ENCODE peak calls at places on chromosomes 4 and X, in six cellular contexts. Y is ecto neural progenitor cell; E is kidney; X is RPMI7951; O is stimulated activated CD8-positive, alpha-beta memory T cell treated with anti-CD3 and anti-CD28 coated beads, Interleukin-7, amount 100 ng/mL, for 24 hours; L is activated effector memory CD4-positive, alpha-beta T cell treated with Interleukin-2 at 50 U/mL for 16 hours. J is an unnamed sample.

GRCh38 chr4:112374850-112375249 is 77.7 kb downstream of the ALPK1 start:
- DNase-seq in Y (no peak), E (no peak), X (no peak), O (no peak), L (no peak), J (no peak)

GRCh38 chr4:173765731-173766130 is 235.7 kb upstream of the HAND2 start:
- DNase-seq in Y (no peak), E (no peak), X (no peak), O (no peak), L (no peak), J (no peak)

GRCh38 chrX:104621781-104622180 is 55.8 kb downstream of the IL1RAPL2 start:
- DNase-seq in Y (no peak), E (no peak), X (no peak), O (no peak), L (no peak), J (no peak)

GRCh38 chr4:17103231-17103630 is 204.8 kb upstream of the LDB2 start:
- DNase-seq in Y (no peak), E (no peak), X (no peak), O (no peak), L (no peak), J (no peak)

GRCh38 chr4:88672987-88673386 is 24.6 kb downstream of the NAP1L5 start:
- DNase-seq in Y (no peak), E (no peak), X (peak), O (no peak), L (no peak), J (no peak)

GRCh38 chrX:104750146-104750699 is 184.2 kb downstream of the IL1RAPL2 start:
- DNase-seq in Y (no peak), E (no peak), X (peak), O (no peak), L (no peak), J (no peak)

GRCh38 chrX:46317158-46317557 is 228.1 kb downstream of the ZNF674 start:
- DNase-seq in Y (no peak), E (no peak), X (no peak), O (no peak), L (no peak), J (no peak)

GRCh38 chr4:57148177-57148576 is 38.0 kb upstream of the IGFBP7 start:
- DNase-seq in Y (no peak), E (no peak), X (peak), O (no peak), L (no peak), J (no peak)

GRCh38 chr4:119286377-119287002 is 35.4 kb downstream of the FABP2 start:
- DNase-seq in Y (no peak), E (no peak), X (peak), O (no peak), L (no peak), J (peak)

GRCh38 chr4:94329933-94330332 is 12.7 kb downstream of the HPGDS start:
- DNase-seq in Y (no peak), E (no peak), X (no peak), O (no peak), L (no peak), J (no peak)

GRCh38 chrX:124462931-124463330 is 116.6 kb downstream of the SH2D1A start:
- DNase-seq in Y (no peak), E (no peak), X (no peak), O (no peak), L (no peak), J (no peak)

GRCh38 chr4:8035371-8035780 is 95.7 kb upstream of the AFAP1 start:
- DNase-seq in Y (no peak), E (no peak), X (peak), O (no peak), L (no peak), J (no peak)

GRCh38 chr4:6953751-6954380 is 44.2 kb downstream of the TBC1D14 start:
- DNase-seq in Y (peak), E (peak), X (no peak), O (no peak), L (no peak), J (no peak)

GRCh38 chr4:26687728-26688127 is 103.8 kb downstream of the TBC1D19 start:
- DNase-seq in Y (no peak), E (no peak), X (peak), O (no peak), L (no peak), J (no peak)

GRCh38 chrX:104270916-104271512 is 16.3 kb upstream of the ESX1 start:
- DNase-seq in Y (peak), E (no peak), X (peak), O (no peak), L (no peak), J (peak)

GRCh38 chr4:113827285-113827684 is 65.7 kb upstream of the CAMK2D start:
- DNase-seq in Y (no peak), E (no peak), X (no peak), O (no peak), L (no peak), J (no peak)

GRCh38 chr4:87032884-87033533 is 98.2 kb downstream of the AFF1 start:
- DNase-seq in Y (no peak), E (no peak), X (peak), O (no peak), L (no peak), J (no peak)

GRCh38 chr4:40939826-40940225 is 190.1 kb downstream of the NSUN7 start:
- DNase-seq in Y (no peak), E (no peak), X (no peak), O (no peak), L (no peak), J (no peak)

GRCh38 chr4:71685975-71686374 is 97.9 kb downstream of the GC start:
- DNase-seq in Y (no peak), E (no peak), X (no peak), O (no peak), L (no peak), J (no peak)

GRCh38 chrX:48823029-48823428 is 3.3 kb upstream of the ERAS start:
- DNase-seq in Y (no peak), E (no peak), X (no peak), O (no peak), L (no peak), J (no peak)

GRCh38 chr4:123749408-123749807 is 352.8 kb downstream of the SPRY1 start:
- DNase-seq in Y (no peak), E (peak), X (no peak), O (no peak), L (no peak), J (no peak)

GRCh38 chrX:103517246-103517645 is 2.0 kb downstream of the RAB40A start:
- DNase-seq in Y (no peak), E (no peak), X (no peak), O (no peak), L (no peak), J (no peak)

J was measured in neuronal stem cell.